ENCODE peak calls at places on chromosomes 1 and 21, in six cellular contexts. Y, Q, T, A, I and H are unnamed samples. For H3K4me1, the result is how much of the 10 kb centered on the place peaks cover.

GRCh38 chr1:224302947-224303346 is 27.0 kb downstream of the NVL start:
- DNase-seq in A (no peak), T (no peak), Q (no peak), I (no peak), Y (no peak), H (no peak)

GRCh38 chr1:84402060-84402459 is 3.8 kb downstream of the DNASE2B start:
- DNase-seq in I (no peak), T (no peak), Y (no peak), Q (no peak), A (no peak), H (no peak)

GRCh38 chr1:19294638-19295037 is 6.1 kb upstream of the AKR7A3 start:
- DNase-seq in Q (no peak), Y (no peak), T (no peak), A (no peak), I (no peak), H (no peak)

GRCh38 chr1:11934295-11935039 is at the start of gene PLOD1:
- DNase-seq in Y (peak), I (peak), Q (peak), T (peak), A (peak), H (peak)

GRCh38 chr1:112337028-112337531 is 58.9 kb upstream of the CTTNBP2NL start:
- DNase-seq in A (peak), Q (peak), Y (no peak), I (no peak), T (no peak), H (no peak)

GRCh38 chr1:205533729-205534443 is 29.4 kb downstream of the CDK18 start:
- DNase-seq in Q (no peak), T (no peak), I (no peak), A (no peak), Y (no peak), H (peak)

GRCh38 chr1:205583461-205584130 is 48.2 kb downstream of the ELK4 start:
- DNase-seq in I (peak), A (peak), Q (no peak), T (peak), Y (peak), H (peak)

GRCh38 chr1:182756423-182756822 is 33.1 kb upstream of the NPL start:
- DNase-seq in I (no peak), Y (no peak), Q (no peak), T (no peak), A (no peak), H (no peak)

GRCh38 chr1:153602749-153603148 is 10.2 kb downstream of the S100A16 start:
- DNase-seq in T (no peak), Y (no peak), Q (no peak), I (no peak), A (peak), H (no peak)

GRCh38 chr1:94272388-94272787 is 35.0 kb upstream of the ARHGAP29 start:
- DNase-seq in Q (no peak), A (no peak), Y (no peak), T (no peak), I (no peak), H (no peak)

GRCh38 chr21:33682992-33683627 is 40.8 kb downstream of the ITSN1 start:
- DNase-seq in Q (peak), A (no peak), I (no peak), Y (no peak), T (no peak), H (no peak)

GRCh38 chr1:88763649-88764406 is 79.8 kb downstream of the PKN2 start:
- DNase-seq in T (no peak), Y (no peak), Q (no peak), I (no peak), A (no peak), H (no peak)

GRCh38 chr1:164774819-164775654 is 216.1 kb downstream of the PBX1 start:
- DNase-seq in Q (peak), A (peak), Y (no peak), I (peak), T (peak), H (no peak)

GRCh38 chr1:41353744-41354143 is 7.5 kb upstream of the FOXO6 start:
- DNase-seq in A (peak), I (no peak), Y (peak), Q (no peak), T (no peak), H (peak)

GRCh38 chr1:2927995-2928732 is 93.1 kb upstream of the ACTRT2 start:
- DNase-seq in I (no peak), Y (no peak), Q (no peak), A (no peak), T (no peak), H (no peak)

GRCh38 chr1:10646347-10646861 is 150.0 kb downstream of the CASZ1 start:
- DNase-seq in I (no peak), A (peak), Q (peak), T (peak), Y (no peak), H (no peak)

GRCh38 chr1:19064906-19065450 is 108.5 kb upstream of the IFFO2 start:
- DNase-seq in I (no peak), A (no peak), T (no peak), Q (no peak), Y (no peak), H (no peak)

GRCh38 chr1:47701283-47701682 is 263.4 kb downstream of the FOXD2 start:
- DNase-seq in A (no peak), Y (no peak), I (no peak), Q (no peak), T (no peak), H (no peak)

GRCh38 chr1:31038360-31038759 is 27.2 kb downstream of the PUM1 start:
- DNase-seq in Y (no peak), T (no peak), A (no peak), Q (no peak), I (no peak), H (no peak)

GRCh38 chr1:31036749-31037500 is 28.6 kb downstream of the PUM1 start:
- DNase-seq in A (no peak), I (no peak), Y (no peak), Q (no peak), T (no peak), H (no peak)

GRCh38 chr1:31042656-31043055 is 22.9 kb downstream of the PUM1 start:
- DNase-seq in Q (no peak), I (no peak), Y (no peak), A (no peak), T (no peak), H (no peak)

GRCh38 chr1:31041529-31041928 is 24.0 kb downstream of the PUM1 start:
- DNase-seq in T (no peak), A (no peak), Y (no peak), I (no peak), Q (no peak), H (no peak)

DNA sequence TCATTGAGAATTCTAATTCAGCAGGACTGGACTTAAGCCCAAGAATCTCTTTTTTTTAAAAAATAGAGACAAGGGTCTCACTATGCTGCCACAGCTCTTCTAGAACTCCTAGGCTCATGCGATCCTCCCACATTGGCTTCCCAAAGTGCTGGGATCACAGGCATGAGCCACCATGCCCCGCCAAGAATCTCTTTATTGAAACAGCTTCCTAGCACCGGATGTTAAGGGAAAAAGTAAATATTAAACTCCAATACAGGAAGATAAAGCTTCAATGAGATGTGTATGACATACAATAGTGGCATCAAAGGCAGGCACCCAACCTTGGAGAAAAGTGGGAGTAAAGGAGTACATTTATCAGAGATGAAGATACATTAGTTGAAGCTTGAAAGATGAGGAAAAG is 25.5 kb downstream of the PUM1 start:
- DNase-seq in I (no peak), Q (no peak), Y (no peak), T (no peak), A (no peak), H (no peak)
- H3K4me1 ChIP-seq in I (under half), Q (under half), Y (half or more), T (under half), A (under half), H (under half)

DNA sequence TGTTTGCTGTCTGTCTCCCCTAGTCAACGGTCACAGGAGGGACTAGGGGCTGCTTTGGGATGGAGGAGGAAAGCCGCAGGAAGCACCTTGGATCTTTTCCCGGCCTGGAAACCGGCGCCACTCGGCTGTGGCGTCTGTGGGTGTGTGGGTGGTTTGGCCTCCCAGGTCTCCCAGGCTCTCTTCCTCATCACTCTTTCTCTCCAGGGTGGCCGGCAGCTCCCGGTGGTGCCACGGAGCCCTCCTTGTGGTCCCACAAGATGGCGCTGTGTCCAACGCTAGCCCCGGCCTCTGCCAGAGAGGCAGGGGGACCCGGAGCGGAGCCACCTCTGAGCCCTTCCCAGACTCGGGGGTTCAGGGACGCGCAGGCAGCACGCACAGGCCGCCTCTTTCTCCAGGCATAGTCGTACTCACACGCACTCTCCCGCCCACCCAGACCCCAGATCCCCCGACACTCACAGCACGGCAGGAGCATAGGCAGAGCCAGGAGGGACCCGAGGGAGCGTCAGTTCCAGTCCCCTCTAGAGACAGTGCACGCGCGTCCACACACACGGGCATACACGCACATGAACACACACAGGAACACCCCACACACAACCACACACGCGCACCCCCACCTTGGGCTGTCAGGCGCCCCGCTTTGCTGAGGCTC is 31.2 kb downstream of the CDCP2 start:
- DNase-seq in I (peak), Y (no peak), T (peak), A (peak), Q (peak), H (peak)
- H3K4me3 ChIP-seq in I (peak), Y (no peak), T (no peak), A (no peak), Q (no peak), H (no peak)

DNA sequence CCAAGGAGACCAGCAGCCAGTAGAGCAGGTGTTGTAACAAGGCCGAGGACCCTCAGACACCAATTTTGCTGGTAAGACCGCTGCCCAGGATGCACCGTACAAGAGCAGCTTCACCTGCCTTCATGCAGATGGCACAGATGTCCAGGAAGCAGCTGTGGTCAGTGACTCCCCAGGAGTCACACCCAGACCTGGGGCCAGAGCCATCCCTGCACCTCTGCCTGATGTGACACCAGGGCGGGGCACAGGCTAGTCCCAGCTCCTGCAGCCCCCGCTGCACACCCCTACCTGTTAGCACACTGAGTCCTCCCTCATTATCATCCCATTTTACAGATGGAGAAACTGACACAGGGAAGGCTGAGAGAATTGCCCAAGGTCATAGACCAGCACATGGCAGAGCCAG is 16.3 kb upstream of the KCNAB2 start:
- DNase-seq in T (no peak), Y (no peak), A (no peak), I (no peak), Q (no peak), H (no peak)
- H3K4me1 ChIP-seq in T (under half), Y (under half), A (under half), I (under half), Q (under half), H (half or more)

DNA sequence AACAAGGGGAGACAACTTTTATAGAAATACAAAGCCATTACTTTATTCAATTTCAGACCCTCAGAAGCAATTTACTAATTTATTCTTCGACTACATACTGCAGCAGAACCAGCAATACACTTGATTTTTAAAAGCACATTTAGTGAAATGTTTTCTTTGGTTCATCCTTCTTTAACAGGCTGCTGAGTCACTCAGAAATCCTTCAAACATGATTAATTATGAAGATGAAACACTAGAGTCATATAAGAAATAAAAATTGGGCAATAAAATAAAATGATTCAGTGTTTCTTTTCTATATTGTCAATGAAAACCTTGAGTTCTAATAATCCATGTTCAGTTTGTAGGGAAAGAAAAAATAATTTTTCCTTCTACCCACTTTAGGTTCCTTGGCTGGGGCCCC is 47.0 kb downstream of the CHML start:
- DNase-seq in A (no peak), T (no peak), Y (no peak), I (no peak), Q (no peak), H (no peak)
- H3K4me3 ChIP-seq in A (no peak), T (no peak), Y (no peak), I (no peak), Q (no peak), H (no peak)

GRCh38 chr1:213107613-213108012 is 56.6 kb downstream of the RPS6KC1 start:
- DNase-seq in Y (no peak), A (no peak), I (no peak), Q (no peak), T (no peak), H (no peak)
- H3K4me1 ChIP-seq in Y (under half), A (under half), I (under half), Q (under half), T (under half), H (under half)

DNA sequence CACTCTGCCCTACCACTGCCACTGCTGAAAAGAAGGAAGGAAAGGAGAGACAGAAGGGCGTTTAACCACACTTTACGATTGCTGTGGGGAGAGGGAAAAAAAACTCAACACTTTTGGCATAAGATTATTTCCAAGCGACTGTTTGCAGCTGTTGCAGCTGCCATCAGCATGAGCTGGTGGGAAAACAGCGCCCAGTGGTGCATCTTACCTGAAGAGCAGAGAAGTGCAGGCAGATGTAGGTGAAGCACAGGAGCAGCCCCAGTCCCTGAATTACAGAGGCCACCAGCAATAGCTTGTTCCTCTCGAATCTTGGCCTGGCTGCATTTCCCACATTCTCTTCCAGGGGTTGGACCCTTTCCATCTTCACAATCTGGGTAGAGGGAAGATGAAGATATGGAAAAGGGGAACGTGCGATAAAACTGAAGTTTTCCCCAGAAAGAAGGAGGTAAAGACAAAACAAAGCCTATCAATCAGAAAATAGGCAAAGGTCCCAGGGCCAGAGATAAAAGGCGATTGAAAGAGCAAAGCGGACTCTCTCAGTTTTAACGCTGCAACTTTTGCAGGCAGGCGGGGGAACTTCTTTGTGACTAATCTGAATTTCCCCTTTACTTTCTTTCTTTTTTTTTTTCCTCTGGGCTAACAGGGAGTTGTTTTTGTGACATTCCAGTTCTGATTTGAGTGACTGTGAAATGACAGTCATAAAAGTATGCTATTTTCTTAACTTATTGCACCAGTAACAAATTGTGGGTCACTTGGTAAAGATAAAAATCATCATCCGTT is at the start of gene TNFSF4:
- DNase-seq in A (peak), Y (no peak), Q (no peak), I (no peak), T (no peak), H (peak)
- H3K4me3 ChIP-seq in A (no peak), Y (no peak), Q (no peak), I (no peak), T (no peak), H (no peak)

DNA sequence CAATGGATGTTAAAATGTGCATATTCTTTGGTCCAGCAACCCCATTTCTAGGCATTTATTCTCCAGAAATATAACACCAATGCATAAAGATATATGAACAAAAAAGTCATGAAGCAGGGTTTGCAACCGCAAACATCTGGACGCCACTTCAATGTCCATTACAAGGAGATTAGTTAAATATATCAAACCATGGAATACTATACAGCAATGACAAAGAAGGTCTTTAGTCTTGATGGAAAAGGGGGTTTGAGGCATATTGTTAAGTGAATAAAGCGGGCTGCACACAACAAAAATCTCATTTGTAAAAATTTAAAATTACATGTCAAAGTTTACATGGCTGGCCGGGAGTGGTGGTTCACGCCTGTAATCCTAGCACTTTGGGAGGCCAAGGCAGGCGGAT is 31.6 kb downstream of the RAP1GAP start:
- DNase-seq in Q (no peak), T (no peak), A (no peak), Y (no peak), I (no peak), H (no peak)
- H3K4me1 ChIP-seq in Q (under half), T (under half), A (under half), Y (under half), I (under half), H (under half)